ENCODE peak calls at places on chromosomes 13 and 19, in ten cellular contexts. O is ovary; S is CD8-positive, alpha-beta T cell; H is psoas muscle; U is aorta; I is heart right ventricle; J is body of pancreas; Y is left lung; X is lung; P is right cardiac atrium. Q is an unnamed sample. For H3K27me3 and H3K9me3, the result is how much of the 10 kb centered on the place peaks cover.

GRCh38 chr13:79541426-79542049 is 60.6 kb downstream of the NDFIP2 start:
- DNase-seq in P (no peak), X (no peak), I (no peak), Y (no peak), J (no peak), S (no peak), U (no peak), O (no peak), H (no peak), Q (peak)

GRCh38 chr19:5360003-5360820 is 19.6 kb upstream of the PTPRS start:
- DNase-seq in J (no peak), O (no peak), U (no peak), H (no peak), S (no peak), Y (no peak), I (no peak), X (no peak), P (no peak), Q (no peak)

GRCh38 chr13:114237415-114238112 is 2.9 kb downstream of the CDC16 start:
- DNase-seq in Y (no peak), O (no peak), I (no peak), U (no peak), S (no peak), P (no peak), J (no peak), X (no peak), H (no peak), Q (no peak)

GRCh38 chr19:21423057-21424041 is 26.4 kb downstream of the ZNF493 start:
- DNase-seq in O (no peak), P (no peak), X (no peak), H (no peak), U (no peak), J (no peak), Y (no peak), S (no peak), I (no peak), Q (no peak)

GRCh38 chr13:34265016-34265692 is 447.2 kb downstream of the RFC3 start:
- DNase-seq in S (no peak), X (no peak), J (no peak), I (no peak), H (no peak), Y (no peak), O (no peak), P (no peak), U (no peak), Q (no peak)

GRCh38 chr19:3721131-3721899 is 13.1 kb downstream of the TJP3 start:
- DNase-seq in Y (peak), S (peak), J (peak), H (peak), O (peak), X (peak), I (peak), P (peak), U (peak), Q (peak)

GRCh38 chr13:103188688-103189326 is 122.6 kb upstream of the SLC10A2 start:
- DNase-seq in I (no peak), H (no peak), S (no peak), J (no peak), U (no peak), X (no peak), O (no peak), P (no peak), Y (no peak), Q (no peak)

GRCh38 chr13:111006508-111007031 is 91.7 kb upstream of the ANKRD10 start:
- DNase-seq in U (peak), O (peak), X (peak), H (peak), I (peak), P (peak), J (peak), Y (no peak), S (no peak), Q (no peak)

GRCh38 chr19:40411958-40412499 is 1.1 kb downstream of the PRX start:
- DNase-seq in I (no peak), S (no peak), X (no peak), O (peak), U (no peak), H (peak), Y (no peak), J (no peak), P (peak), Q (no peak)

GRCh38 chr13:111976474-111977183 is 90.3 kb upstream of the SOX1 start:
- DNase-seq in I (no peak), X (no peak), P (no peak), S (no peak), U (no peak), Y (no peak), H (no peak), O (no peak), J (no peak), Q (no peak)

GRCh38 chr19:33407716-33408115 is 34.2 kb downstream of the CEBPG start:
- DNase-seq in P (peak), Y (peak), X (no peak), H (peak), O (peak), J (no peak), S (no peak), U (peak), I (no peak), Q (no peak)

GRCh38 chr19:13004273-13004672 is 9.0 kb downstream of the NFIX start:
- DNase-seq in I (no peak), J (no peak), H (no peak), S (no peak), X (no peak), Y (no peak), O (no peak), U (no peak), P (no peak), Q (no peak)

GRCh38 chr19:13001166-13001501 is 5.9 kb downstream of the NFIX start:
- DNase-seq in P (no peak), I (no peak), H (no peak), J (no peak), U (no peak), S (no peak), Y (no peak), O (peak), X (no peak), Q (no peak)

GRCh38 chr19:13002970-13003540 is 7.8 kb downstream of the NFIX start:
- DNase-seq in I (no peak), X (no peak), O (no peak), H (no peak), P (peak), S (no peak), Y (no peak), U (no peak), J (no peak), Q (no peak)

GRCh38 chr19:13001502-13002388 is 6.5 kb downstream of the NFIX start:
- DNase-seq in I (peak), P (peak), S (no peak), U (peak), H (peak), J (peak), X (peak), O (peak), Y (no peak), Q (no peak)

DNA sequence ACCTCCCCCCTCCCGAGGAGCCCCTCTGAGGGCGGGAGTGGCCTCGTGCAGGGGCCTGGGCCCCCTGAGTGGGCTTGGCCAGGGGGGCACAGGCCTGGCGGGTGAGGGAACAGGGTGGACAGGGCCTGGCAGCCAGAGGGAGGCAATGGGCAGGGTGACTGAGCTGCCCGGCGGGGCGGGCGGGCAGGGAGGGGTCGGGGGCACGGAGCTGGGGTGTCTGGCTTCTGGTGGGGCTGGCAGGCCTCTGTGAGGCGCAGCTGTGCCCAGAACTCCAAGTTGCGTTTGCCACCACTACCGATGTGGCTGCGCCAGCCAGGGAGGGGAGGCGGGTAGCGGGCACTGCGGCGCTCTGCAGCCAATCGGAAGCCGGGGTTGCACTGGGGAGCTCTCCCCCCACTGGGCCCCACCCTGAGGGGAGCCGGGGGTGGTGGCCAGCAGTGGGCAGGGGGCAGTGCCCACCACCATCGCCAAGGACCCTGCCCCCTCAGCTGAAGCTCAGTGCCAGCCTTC is 7.2 kb downstream of the NFIX start:
- DNase-seq in I (peak), P (peak), Y (no peak), J (peak), U (peak), S (no peak), O (no peak), X (no peak), H (peak), Q (no peak)
- H3K27me3 ChIP-seq in I (under half), P (under half), Y (under half), J (under half), U (under half), S (under half), O (under half), X (under half), H (under half), Q (under half)

DNA sequence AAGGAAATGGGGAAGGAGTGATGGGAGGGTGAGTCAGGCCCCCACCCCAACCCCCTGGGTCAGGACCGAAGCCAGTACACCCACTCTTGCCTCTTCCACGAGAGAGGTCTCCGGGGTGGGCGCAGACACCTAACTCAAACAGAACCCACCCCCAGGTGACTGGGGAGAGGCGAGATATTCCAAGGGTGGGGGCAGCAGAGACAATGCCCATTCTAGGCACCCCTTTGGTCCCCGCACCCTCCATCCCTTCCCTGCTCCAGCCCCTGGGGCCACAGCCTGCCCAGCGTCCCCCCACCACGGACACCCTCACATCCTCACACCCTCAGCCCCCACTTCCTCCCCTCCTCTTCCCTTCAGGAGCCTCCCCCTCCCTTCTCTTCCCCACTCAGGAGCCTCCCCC is 682 bp downstream of the ZSCAN18 start:
- DNase-seq in S (no peak), J (no peak), I (peak), P (no peak), Y (no peak), H (no peak), X (no peak), U (no peak), O (no peak), Q (no peak)
- H3K9me3 ChIP-seq in S (under half), J (under half), I (under half), P (under half), Y (half or more), H (under half), X (under half), U (under half), O (under half), Q (under half)

GRCh38 chr13:100898431-100898830 is 223.8 kb upstream of the TMTC4 start:
- DNase-seq in H (no peak), X (no peak), S (no peak), Y (no peak), J (no peak), O (no peak), U (no peak), I (no peak), P (no peak), Q (no peak)
- H3K4me3 ChIP-seq in H (no peak), X (no peak), S (no peak), Y (no peak), J (no peak), O (no peak), U (no peak), I (no peak), P (no peak), Q (no peak)

DNA sequence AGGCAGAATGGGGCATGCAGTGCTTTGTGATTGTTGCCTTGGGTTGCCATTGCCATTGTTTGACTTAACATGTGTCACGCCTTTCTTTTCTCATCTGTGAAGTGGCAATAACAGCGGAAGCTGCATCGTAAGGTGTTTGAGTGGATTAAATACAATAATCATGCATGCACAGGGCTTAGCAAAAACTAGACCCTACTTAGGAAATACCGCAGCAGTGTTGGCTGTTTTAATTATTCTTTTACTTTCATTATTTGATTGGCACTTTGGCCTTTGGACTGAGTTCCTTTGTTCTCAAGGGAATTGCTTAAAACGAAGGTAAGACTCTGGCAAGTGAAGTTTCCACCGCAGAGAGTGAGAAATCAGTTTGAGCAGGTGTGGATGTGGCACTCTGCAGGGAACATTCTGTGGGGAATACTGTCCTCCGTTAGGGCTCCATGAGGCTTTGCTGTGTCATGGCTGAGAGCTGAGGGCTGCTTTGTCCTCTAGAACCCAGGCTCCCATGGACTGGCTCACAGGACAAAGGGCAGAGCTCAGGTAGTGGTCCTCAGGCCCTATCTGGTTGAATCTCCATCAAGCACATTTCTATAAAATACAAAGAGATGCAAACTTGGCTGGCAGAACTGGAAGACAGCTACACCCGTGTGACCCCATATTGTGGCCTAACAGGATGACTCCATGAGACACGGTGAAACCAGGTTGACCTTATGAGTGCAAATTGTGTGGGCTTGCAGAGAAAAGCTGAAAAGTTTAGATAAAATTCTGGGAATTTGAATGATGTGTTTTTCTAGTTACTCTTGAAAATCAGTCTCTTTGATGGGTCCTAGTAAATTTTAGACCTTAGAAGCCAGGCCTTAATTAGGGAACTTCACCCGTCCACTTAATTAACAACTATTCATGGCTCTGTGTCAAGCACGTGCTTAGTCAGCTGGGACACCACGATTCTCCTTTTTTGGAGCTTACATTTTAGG is 407.2 kb downstream of the KCNRG start:
- DNase-seq in S (no peak), J (no peak), X (no peak), I (no peak), P (no peak), U (no peak), H (no peak), Y (no peak), O (no peak), Q (no peak)
- H3K27me3 ChIP-seq in S (under half), J (under half), X (under half), I (under half), P (under half), U (under half), H (under half), Y (under half), O (under half), Q (under half)

GRCh38 chr19:10327793-10328192 is 5.5 kb downstream of the RAVER1 start:
- DNase-seq in Y (no peak), S (no peak), J (no peak), U (no peak), H (no peak), I (no peak), O (no peak), P (no peak), X (no peak), Q (no peak)

GRCh38 chr19:10329555-10329954 is 3.8 kb downstream of the RAVER1 start:
- DNase-seq in X (no peak), J (no peak), Y (no peak), S (no peak), U (no peak), P (no peak), I (no peak), H (no peak), O (no peak), Q (no peak)

GRCh38 chr19:10328558-10329429 is 4.5 kb downstream of the RAVER1 start:
- DNase-seq in U (no peak), Y (no peak), I (no peak), J (no peak), H (no peak), P (peak), S (no peak), O (no peak), X (no peak), Q (no peak)

GRCh38 chr19:10321874-10322835 is 6.3 kb upstream of the FDX2 start:
- DNase-seq in S (no peak), O (no peak), H (no peak), I (no peak), Y (no peak), J (no peak), P (no peak), U (no peak), X (no peak), Q (no peak)

GRCh38 chr19:10325732-10326131 is 7.6 kb downstream of the RAVER1 start:
- DNase-seq in U (no peak), O (no peak), X (no peak), P (no peak), S (no peak), J (no peak), H (no peak), Y (no peak), I (no peak), Q (no peak)
- H3K9me3 ChIP-seq in U (under half), O (under half), X (under half), P (under half), S (under half), J (under half), H (under half), Y (under half), I (under half), Q (under half)

DNA sequence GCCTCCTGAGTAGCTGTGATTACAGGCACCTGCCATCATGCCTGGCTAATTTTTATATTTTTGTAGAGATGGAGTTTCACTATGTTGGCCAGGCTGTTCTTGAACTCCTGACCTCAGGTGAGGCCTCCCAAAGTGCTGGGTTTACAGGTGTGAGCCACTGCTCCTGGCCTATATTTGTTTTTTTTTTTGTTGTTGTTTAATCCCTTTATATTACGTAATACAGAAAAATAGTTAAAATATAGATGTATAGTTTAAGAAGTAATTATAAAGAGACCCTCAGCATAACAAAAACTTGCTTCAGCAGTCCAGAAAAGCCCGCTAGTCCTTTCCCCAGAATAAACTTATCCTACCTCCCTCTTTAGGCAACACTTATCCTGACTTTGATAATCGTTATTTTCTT is 2.4 kb downstream of the ZNF383 start:
- DNase-seq in I (no peak), X (no peak), U (no peak), O (no peak), J (no peak), S (no peak), H (no peak), Y (no peak), P (no peak), Q (no peak)
- H3K4me3 ChIP-seq in I (no peak), X (no peak), U (no peak), O (no peak), J (no peak), S (no peak), H (no peak), Y (no peak), P (no peak), Q (no peak)

DNA sequence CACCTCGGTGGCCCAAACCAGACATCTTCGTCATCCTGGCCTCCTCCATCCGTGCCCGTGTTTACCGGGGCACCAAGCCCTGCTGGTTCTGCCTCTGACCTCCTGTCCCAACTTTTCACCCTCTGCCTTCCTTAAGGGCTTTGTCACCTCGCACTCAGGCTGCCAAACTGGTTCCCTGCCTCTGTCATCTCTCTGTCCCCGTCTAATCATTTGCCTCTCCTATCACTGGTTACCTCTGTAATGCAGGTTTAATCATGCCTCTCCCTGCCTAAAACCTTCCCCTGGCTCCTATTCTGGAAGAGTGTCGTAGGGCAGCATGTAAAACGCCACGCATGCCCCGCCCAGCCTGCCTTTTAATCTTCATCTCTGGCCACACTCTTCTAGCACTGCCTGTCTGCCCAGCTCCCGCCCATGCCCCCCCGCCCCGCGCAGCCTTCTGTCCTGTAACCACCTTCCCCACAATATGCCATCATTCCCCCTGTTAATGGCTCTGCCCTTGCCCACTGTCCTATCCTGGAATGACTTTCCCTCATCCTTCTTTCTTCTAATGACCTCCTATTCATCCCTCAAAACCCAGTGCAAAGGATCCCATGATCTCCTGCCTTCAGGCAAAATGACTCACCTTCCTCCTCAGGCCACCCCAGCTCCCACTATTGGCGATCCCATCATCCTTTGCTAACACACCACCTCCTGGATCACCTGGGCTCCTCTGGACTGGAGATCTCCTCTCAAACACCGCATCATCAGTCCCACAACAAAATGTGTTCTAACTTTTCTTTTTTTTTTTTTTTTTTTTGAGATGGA is 66.7 kb downstream of the PEX11G start:
- DNase-seq in I (no peak), X (no peak), S (no peak), J (no peak), H (no peak), Y (no peak), P (no peak), O (no peak), U (no peak), Q (no peak)
- H3K27me3 ChIP-seq in I (under half), X (under half), S (under half), J (under half), H (under half), Y (under half), P (under half), O (under half), U (under half), Q (under half)